ENCODE peak calls at places on chromosomes 3 and 15, in nine cellular contexts. W is stimulated activated CD4-positive, alpha-beta T cell treated with anti-CD3 and anti-CD28 coated beads, TNF-alpha, amount 100 ng/mL, for 4 hours; T is mesothelial cell of epicardium; Y is HEK293T; Q is adrenal gland; K is suprapubic skin; F is naive thymus-derived CD8-positive, alpha-beta T cell; U is cardiac muscle cell; V is HCEC 1CT. H is an unnamed sample.

GRCh38 chr15:96947296-96947695 is 616.8 kb downstream of the NR2F2 start:
- DNase-seq in W (no peak), T (no peak), Y (no peak), Q (no peak), K (no peak), F (no peak), U (no peak), V (no peak), H (no peak)

GRCh38 chr3:117695321-117695720 is 985.7 kb downstream of the TUSC7 start:
- DNase-seq in W (no peak), T (no peak), Y (no peak), Q (no peak), K (no peak), F (no peak), U (peak), V (peak), H (no peak)

GRCh38 chr15:43484455-43484854 is 8.5 kb downstream of the TP53BP1 start:
- DNase-seq in W (no peak), T (no peak), Y (no peak), Q (peak), K (no peak), F (no peak), U (peak), V (no peak), H (no peak)

GRCh38 chr3:28575100-28575747 is 226.6 kb upstream of the AZI2 start:
- DNase-seq in W (no peak), T (peak), Y (peak), Q (peak), K (no peak), F (no peak), U (peak), V (no peak), H (no peak)

GRCh38 chr15:101664303-101664913 is 12.2 kb upstream of the TM2D3 start:
- DNase-seq in W (no peak), T (no peak), Y (peak), Q (no peak), K (no peak), F (no peak), U (no peak), V (no peak), H (no peak)

GRCh38 chr3:38541800-38542199 is 45.7 kb downstream of the EXOG start:
- DNase-seq in W (no peak), T (no peak), Y (no peak), Q (no peak), K (no peak), F (no peak), U (peak), V (no peak), H (no peak)

GRCh38 chr3:55162031-55162784 is 234.3 kb upstream of the LRTM1 start:
- DNase-seq in W (no peak), T (no peak), Y (no peak), Q (no peak), K (no peak), F (no peak), U (peak), V (peak), H (no peak)

GRCh38 chr3:47014036-47014435 is 34.6 kb downstream of the NBEAL2 start:
- DNase-seq in W (no peak), T (no peak), Y (no peak), Q (no peak), K (no peak), F (no peak), U (no peak), V (no peak), H (no peak)

GRCh38 chr3:118772036-118773030 is 262.3 kb downstream of the IGSF11 start:
- DNase-seq in W (no peak), T (no peak), Y (no peak), Q (no peak), K (no peak), F (no peak), U (no peak), V (no peak), H (no peak)

GRCh38 chr3:195003006-195003892 is 267.7 kb downstream of the XXYLT1 start:
- DNase-seq in W (no peak), T (peak), Y (no peak), Q (peak), K (peak), F (no peak), U (peak), V (no peak), H (no peak)

GRCh38 chr15:39260791-39261190 is 320.1 kb upstream of the THBS1 start:
- DNase-seq in W (no peak), T (no peak), Y (no peak), Q (no peak), K (no peak), F (no peak), U (no peak), V (no peak), H (no peak)

GRCh38 chr3:170768334-170768801 is 101.6 kb downstream of the RPL22L1 start:
- DNase-seq in W (no peak), T (no peak), Y (no peak), Q (no peak), K (no peak), F (no peak), U (peak), V (no peak), H (no peak)

GRCh38 chr3:189143321-189143720 is 28.4 kb upstream of the TPRG1 start:
- DNase-seq in W (no peak), T (no peak), Y (no peak), Q (no peak), K (no peak), F (no peak), U (no peak), V (no peak), H (no peak)

GRCh38 chr3:25573386-25574171 is 91.1 kb downstream of the TOP2B start:
- DNase-seq in W (no peak), T (no peak), Y (no peak), Q (no peak), K (no peak), F (no peak), U (no peak), V (peak), H (no peak)

GRCh38 chr15:71121442-71121841 is 6.2 kb downstream of the THSD4 start:
- DNase-seq in W (no peak), T (no peak), Y (no peak), Q (no peak), K (no peak), F (no peak), U (no peak), V (no peak), H (no peak)

GRCh38 chr3:188901126-188901525 is 270.6 kb upstream of the TPRG1 start:
- DNase-seq in W (no peak), T (no peak), Y (no peak), Q (no peak), K (no peak), F (no peak), U (peak), V (peak), H (no peak)

GRCh38 chr3:133038731-133039398 is 674 bp downstream of the TMEM108 start:
- DNase-seq in W (no peak), T (no peak), Y (peak), Q (peak), K (no peak), F (no peak), U (peak), V (no peak), H (no peak)

GRCh38 chr15:66188464-66188863 is 65.1 kb downstream of the MEGF11 start:
- DNase-seq in W (no peak), T (no peak), Y (no peak), Q (no peak), K (no peak), F (no peak), U (no peak), V (no peak), H (no peak)

GRCh38 chr15:100341662-100342560 is at the start of gene ADAMTS17:
- DNase-seq in W (peak), T (peak), Y (peak), Q (peak), K (peak), F (peak), U (peak), V (no peak), H (peak)

GRCh38 chr3:196813903-196814302 is 53.8 kb upstream of the SENP5 start:
- DNase-seq in W (no peak), T (no peak), Y (no peak), Q (peak), K (no peak), F (no peak), U (peak), V (peak), H (no peak)

GRCh38 chr3:61793056-61793455 is 231.7 kb downstream of the PTPRG start:
- DNase-seq in W (no peak), T (no peak), Y (no peak), Q (no peak), K (no peak), F (no peak), U (no peak), V (no peak), H (no peak)

GRCh38 chr3:30290479-30290878 is 315.9 kb upstream of the TGFBR2 start:
- DNase-seq in W (no peak), T (no peak), Y (no peak), Q (no peak), K (no peak), F (no peak), U (no peak), V (no peak), H (no peak)

GRCh38 chr15:89785064-89785770 is 9.1 kb downstream of the MESP2 start:
- DNase-seq in W (no peak), T (no peak), Y (no peak), Q (no peak), K (no peak), F (no peak), U (no peak), V (no peak), H (no peak)

GRCh38 chr3:114627760-114628159 is 333.9 kb downstream of the TIGIT start:
- DNase-seq in W (no peak), T (no peak), Y (no peak), Q (peak), K (peak), F (no peak), U (peak), V (peak), H (no peak)

GRCh38 chr3:152558386-152558785 is 276.5 kb upstream of the P2RY1 start:
- DNase-seq in W (no peak), T (no peak), Y (no peak), Q (no peak), K (no peak), F (no peak), U (no peak), V (no peak), H (no peak)

GRCh38 chr3:126715432-126715831 is 11.4 kb downstream of the CHCHD6 start:
- DNase-seq in W (no peak), T (no peak), Y (no peak), Q (no peak), K (no peak), F (no peak), U (no peak), V (no peak), H (no peak)

H was measured in T follicular helper cell.